ENCODE peak calls at places on chromosome 18, in eight cellular contexts. S, U, P, K, X, Z, L and W are unnamed samples.

GRCh38 chr18:370753-371615 is 103.1 kb upstream of the THOC1 start:
- DNase-seq in S (no peak), U (no peak), P (peak), K (no peak), X (no peak), Z (no peak), L (no peak), W (no peak)

GRCh38 chr18:13577091-13577697 is 149.2 kb downstream of the FAM210A start:
- DNase-seq in S (no peak), U (no peak), P (no peak), K (peak), X (no peak), Z (no peak), L (no peak), W (peak)

GRCh38 chr18:46868171-46868921 is 49.0 kb downstream of the PIAS2 start:
- DNase-seq in S (no peak), U (no peak), P (no peak), K (no peak), X (no peak), Z (no peak), L (no peak), W (no peak)

GRCh38 chr18:21760321-21760720 is 19.7 kb downstream of the MIB1 start:
- DNase-seq in S (no peak), U (no peak), P (no peak), K (no peak), X (no peak), Z (no peak), L (no peak), W (peak)

GRCh38 chr18:50424877-50425690 is 50.2 kb downstream of the SKA1 start:
- DNase-seq in S (peak), U (no peak), P (no peak), K (no peak), X (peak), Z (peak), L (peak), W (no peak)

GRCh38 chr18:71849407-71849806 is 694.7 kb downstream of the CBLN2 start:
- DNase-seq in S (no peak), U (no peak), P (no peak), K (no peak), X (no peak), Z (no peak), L (no peak), W (no peak)

GRCh38 chr18:46134920-46135675 is 30.9 kb downstream of the HAUS1 start:
- DNase-seq in S (peak), U (peak), P (peak), K (no peak), X (no peak), Z (no peak), L (no peak), W (no peak)

GRCh38 chr18:79926715-79927596 is 24.5 kb downstream of the SLC66A2 start:
- DNase-seq in S (no peak), U (no peak), P (no peak), K (peak), X (no peak), Z (peak), L (no peak), W (no peak)

GRCh38 chr18:39162013-39162412 is 1596.4 kb upstream of the CELF4 start:
- DNase-seq in S (no peak), U (no peak), P (no peak), K (no peak), X (no peak), Z (no peak), L (no peak), W (no peak)

GRCh38 chr18:54181856-54182612 is 42.4 kb downstream of the MBD2 start:
- DNase-seq in S (no peak), U (no peak), P (no peak), K (no peak), X (no peak), Z (no peak), L (no peak), W (peak)

GRCh38 chr18:76847926-76848325 is 25.6 kb downstream of the ZNF236 start:
- DNase-seq in S (no peak), U (no peak), P (no peak), K (no peak), X (no peak), Z (no peak), L (no peak), W (no peak)

GRCh38 chr18:54426085-54426665 is 68.5 kb downstream of the C18orf54 start:
- DNase-seq in S (no peak), U (no peak), P (no peak), K (no peak), X (no peak), Z (no peak), L (no peak), W (no peak)

GRCh38 chr18:68722807-68723206 is 7.9 kb upstream of the TMX3 start:
- DNase-seq in S (no peak), U (no peak), P (no peak), K (no peak), X (no peak), Z (no peak), L (no peak), W (no peak)

GRCh38 chr18:8049147-8049546 is 482.0 kb downstream of the PTPRM start:
- DNase-seq in S (no peak), U (no peak), P (no peak), K (no peak), X (no peak), Z (no peak), L (no peak), W (peak)

GRCh38 chr18:9097349-9097748 is 5.2 kb upstream of the NDUFV2 start:
- DNase-seq in S (no peak), U (no peak), P (no peak), K (no peak), X (no peak), Z (no peak), L (no peak), W (no peak)
- H3K4me3 ChIP-seq in S (no peak), U (no peak), P (no peak), K (no peak), X (no peak), Z (no peak), L (no peak), W (no peak)

DNA sequence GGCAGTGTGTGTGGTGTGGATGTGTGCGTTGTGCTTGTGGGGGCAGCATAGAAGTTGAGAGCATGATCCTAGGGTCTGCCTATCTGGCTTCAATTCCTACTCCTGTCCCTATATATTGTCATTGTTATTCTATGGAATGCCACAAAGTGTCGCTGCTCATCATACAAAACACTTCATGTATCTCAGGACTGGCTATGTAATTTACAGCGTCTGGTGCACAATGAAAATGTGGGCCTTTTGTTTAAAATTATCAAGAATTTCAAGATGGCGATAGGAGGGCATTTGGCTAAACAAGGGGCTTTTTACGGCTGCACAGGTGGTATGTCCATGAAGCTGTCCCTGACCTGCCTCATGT is 3.4 kb downstream of the SERPINB2 start:
- DNase-seq in S (no peak), U (no peak), P (no peak), K (no peak), X (no peak), Z (no peak), L (no peak), W (peak)
- TF ChIP-seq CTCF in S (peak), U (no peak), P (peak), K (no peak), X (no peak), Z (no peak), L (no peak), W (no peak)

DNA sequence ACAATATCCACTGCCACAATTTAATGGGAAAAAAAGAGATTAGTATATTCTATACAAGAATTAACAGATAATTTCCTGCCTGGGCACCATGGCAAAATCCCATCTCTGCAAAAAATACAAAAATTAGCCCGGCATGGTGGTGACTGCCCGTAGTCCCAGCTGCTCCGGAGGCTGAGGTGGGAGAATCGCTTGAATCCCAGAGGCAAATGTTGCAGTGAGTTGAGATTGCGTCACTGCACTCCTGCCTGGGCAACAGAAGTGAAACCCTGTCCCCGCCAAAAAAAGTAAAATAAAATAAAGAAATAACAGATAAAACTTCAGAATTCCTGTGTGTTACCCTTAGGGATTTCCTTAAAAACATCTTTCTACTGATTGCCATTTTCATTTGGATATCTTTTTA is 1194.8 kb upstream of the PIK3C3 start:
- DNase-seq in S (no peak), U (no peak), P (no peak), K (no peak), X (no peak), Z (no peak), L (no peak), W (no peak)
- H3K4me3 ChIP-seq in S (no peak), U (no peak), P (no peak), K (no peak), X (no peak), Z (no peak), L (no peak), W (no peak)

DNA sequence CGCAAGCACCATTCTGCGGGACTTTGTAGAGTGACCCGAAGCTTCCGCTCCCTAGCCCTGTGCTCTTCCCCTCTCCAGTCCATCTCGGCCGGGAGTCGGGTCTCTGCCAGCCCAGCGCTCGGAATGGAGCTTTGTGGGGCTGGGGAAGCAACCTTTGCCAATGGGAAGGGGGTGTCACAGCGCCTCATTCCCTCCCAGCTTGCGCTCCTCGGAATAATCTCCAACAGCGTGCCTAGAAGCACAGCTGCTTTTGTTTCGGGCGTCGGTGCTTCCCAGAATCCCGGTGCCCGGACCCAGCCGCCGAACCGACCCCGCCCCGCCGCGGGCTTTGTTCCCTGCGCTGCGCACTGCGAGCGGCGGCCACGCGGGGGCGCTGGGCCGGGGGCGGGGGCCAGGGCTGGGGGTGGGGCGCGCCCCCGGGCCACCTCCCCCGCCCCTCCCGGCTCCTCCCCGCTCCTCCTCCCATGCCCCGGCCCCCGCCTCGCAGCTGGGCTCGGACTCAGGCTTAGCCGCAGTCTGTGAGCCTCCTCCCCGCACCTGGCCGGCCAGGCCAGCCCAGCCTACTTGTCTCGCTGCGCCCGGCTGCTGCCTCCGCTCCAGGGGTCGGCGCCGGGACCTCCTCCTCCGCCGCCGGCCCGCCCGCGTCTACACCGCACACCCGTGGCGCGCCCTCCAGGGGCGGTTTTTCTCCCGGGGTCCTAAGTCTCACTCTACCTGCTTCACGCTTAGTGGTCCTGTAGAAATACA is 77.7 kb upstream of the SMAD2 start:
- DNase-seq in S (peak), U (no peak), P (peak), K (peak), X (peak), Z (peak), L (peak), W (peak)
- TF ChIP-seq CTCF in S (peak), U (peak), P (peak), K (peak), X (peak), Z (no peak), L (peak), W (peak)

DNA sequence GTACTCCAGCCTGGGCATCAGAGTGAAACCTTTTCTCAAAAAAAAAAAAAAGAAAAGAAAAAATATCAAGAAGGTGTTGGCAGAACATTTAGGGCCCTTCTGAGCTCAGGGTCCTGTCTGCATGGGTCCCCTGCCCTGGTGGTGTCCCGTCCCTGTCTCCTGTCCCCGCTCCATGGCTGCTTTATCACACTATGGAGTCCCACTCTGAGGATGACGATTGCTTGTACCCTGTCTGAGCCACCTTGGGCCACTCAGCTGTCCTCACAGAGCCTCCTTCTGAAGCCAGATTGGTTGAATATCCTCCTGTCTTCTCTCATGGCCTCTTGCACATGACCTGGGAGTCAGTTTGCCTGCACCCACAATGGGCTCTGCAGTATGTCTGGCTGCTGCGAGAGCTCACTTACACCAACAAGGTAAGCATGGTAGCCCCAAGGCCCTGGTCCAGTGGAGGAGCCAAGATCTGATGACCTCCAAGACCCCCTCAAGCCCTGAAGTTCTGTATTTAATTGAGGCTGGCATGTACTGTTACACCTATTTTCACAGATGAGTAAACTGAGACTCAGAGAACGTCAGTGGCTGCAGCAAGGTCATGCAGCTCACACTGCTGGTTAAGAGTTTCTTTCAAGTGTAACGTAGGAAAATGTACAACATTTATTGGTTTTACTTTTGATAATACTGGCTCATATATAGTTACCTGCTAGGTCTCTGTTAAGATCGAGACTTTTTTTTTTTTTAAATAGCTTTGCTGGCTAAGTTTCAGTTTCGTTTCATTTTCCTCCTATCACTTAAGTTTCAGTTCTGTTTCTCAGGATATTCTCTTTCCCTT is 16.9 kb upstream of the ZCCHC2 start:
- DNase-seq in S (no peak), U (no peak), P (peak), K (no peak), X (no peak), Z (no peak), L (no peak), W (no peak)
- H3K4me3 ChIP-seq in S (no peak), U (peak), P (peak), K (peak), X (peak), Z (peak), L (no peak), W (no peak)

DNA sequence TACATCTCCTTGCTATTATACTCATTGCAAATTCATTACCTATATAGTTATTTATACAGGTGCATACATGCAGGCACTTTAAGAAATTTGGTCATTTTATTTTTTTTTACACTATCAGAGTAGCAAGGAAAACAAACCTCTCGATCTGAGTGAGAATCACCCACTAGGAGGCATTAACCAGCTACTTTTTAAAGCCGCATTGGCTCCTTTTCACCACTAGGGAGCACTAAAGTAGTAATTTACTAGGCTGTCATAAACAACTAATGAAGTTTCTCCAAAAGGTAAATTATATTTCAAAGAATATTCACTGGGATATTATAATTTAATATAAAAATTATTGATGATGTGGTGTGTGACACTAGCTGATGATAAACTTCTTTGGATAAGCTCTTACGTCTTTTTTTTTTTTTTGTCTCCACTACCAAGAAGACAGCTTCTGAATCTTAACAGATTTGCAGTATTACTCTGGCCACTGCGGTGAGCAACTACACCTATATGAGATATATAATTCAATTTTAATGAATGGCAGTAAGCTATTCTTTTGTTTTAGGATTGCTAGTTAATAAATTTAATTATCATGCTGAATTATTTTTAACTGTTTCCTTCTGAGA is 101.9 kb downstream of the NOL4 start:
- DNase-seq in S (peak), U (no peak), P (peak), K (no peak), X (peak), Z (peak), L (no peak), W (peak)
- TF ChIP-seq CTCF in S (peak), U (peak), P (peak), K (peak), X (peak), Z (no peak), L (peak), W (peak)